ENCODE peak calls at places on chromosomes 2 and 18, in nine cellular contexts. One of them, this sample, is unnamed.

GRCh38 chr2:69381337-69381737 is 5.7 kb downstream of the GFPT1 start:
- DNase-seq in mesothelial cell of epicardium: no peak
- DNase-seq in A549: peak
- DNase-seq in GM23338: no peak
- DNase-seq in GM20000: no peak
- DNase-seq in adrenal gland: no peak
- DNase-seq in AG09319: no peak
- DNase-seq in fibroblast of the aortic adventitia: peak
- DNase-seq in lower lobe of right lung: no peak
- DNase-seq in this sample: peak

GRCh38 chr18:1665064-1665463 is 760.4 kb downstream of the ADCYAP1 start:
- DNase-seq in GM23338: no peak
- DNase-seq in GM20000: no peak
- DNase-seq in adrenal gland: no peak
- DNase-seq in fibroblast of the aortic adventitia: no peak
- DNase-seq in lower lobe of right lung: no peak
- DNase-seq in A549: no peak
- DNase-seq in mesothelial cell of epicardium: no peak
- DNase-seq in AG09319: no peak
- DNase-seq in this sample: no peak

GRCh38 chr2:234304945-234305344 is 191.9 kb downstream of the ARL4C start:
- DNase-seq in adrenal gland: no peak
- DNase-seq in GM23338: peak
- DNase-seq in GM20000: no peak
- DNase-seq in mesothelial cell of epicardium: peak
- DNase-seq in fibroblast of the aortic adventitia: peak
- DNase-seq in AG09319: no peak
- DNase-seq in A549: peak
- DNase-seq in lower lobe of right lung: no peak
- DNase-seq in this sample: peak

GRCh38 chr2:85607268-85608215 is 4.3 kb downstream of the C2orf68 start:
- DNase-seq in GM23338: no peak
- DNase-seq in lower lobe of right lung: peak
- DNase-seq in AG09319: no peak
- DNase-seq in mesothelial cell of epicardium: no peak
- DNase-seq in GM20000: no peak
- DNase-seq in adrenal gland: no peak
- DNase-seq in A549: no peak
- DNase-seq in fibroblast of the aortic adventitia: no peak
- DNase-seq in this sample: no peak

GRCh38 chr18:49335677-49336076 is 124.8 kb downstream of the DYM start:
- DNase-seq in GM23338: peak
- DNase-seq in mesothelial cell of epicardium: no peak
- DNase-seq in AG09319: no peak
- DNase-seq in adrenal gland: no peak
- DNase-seq in A549: peak
- DNase-seq in lower lobe of right lung: no peak
- DNase-seq in GM20000: no peak
- DNase-seq in fibroblast of the aortic adventitia: no peak
- DNase-seq in this sample: no peak

GRCh38 chr2:118841450-118841827 is 6.0 kb downstream of the EN1 start:
- DNase-seq in AG09319: no peak
- DNase-seq in lower lobe of right lung: no peak
- DNase-seq in fibroblast of the aortic adventitia: no peak
- DNase-seq in mesothelial cell of epicardium: no peak
- DNase-seq in adrenal gland: no peak
- DNase-seq in A549: no peak
- DNase-seq in GM23338: no peak
- DNase-seq in GM20000: no peak
- DNase-seq in this sample: no peak

GRCh38 chr2:162317910-162318279 is 589 bp downstream of the IFIH1 start:
- DNase-seq in lower lobe of right lung: peak
- DNase-seq in A549: peak
- DNase-seq in AG09319: no peak
- DNase-seq in GM20000: no peak
- DNase-seq in mesothelial cell of epicardium: no peak
- DNase-seq in adrenal gland: peak
- DNase-seq in fibroblast of the aortic adventitia: no peak
- DNase-seq in GM23338: peak
- DNase-seq in this sample: peak

GRCh38 chr18:9775172-9775571 is 67.1 kb downstream of the RAB31 start:
- DNase-seq in A549: no peak
- DNase-seq in mesothelial cell of epicardium: no peak
- DNase-seq in adrenal gland: peak
- DNase-seq in lower lobe of right lung: no peak
- DNase-seq in fibroblast of the aortic adventitia: no peak
- DNase-seq in GM20000: no peak
- DNase-seq in AG09319: no peak
- DNase-seq in GM23338: no peak
- DNase-seq in this sample: no peak

GRCh38 chr2:67600946-67601345 is 203.8 kb downstream of the ETAA1 start:
- DNase-seq in mesothelial cell of epicardium: no peak
- DNase-seq in adrenal gland: no peak
- DNase-seq in GM23338: no peak
- DNase-seq in fibroblast of the aortic adventitia: peak
- DNase-seq in lower lobe of right lung: no peak
- DNase-seq in AG09319: no peak
- DNase-seq in GM20000: no peak
- DNase-seq in A549: no peak
- DNase-seq in this sample: peak

GRCh38 chr18:48454146-48454796 is 45.1 kb upstream of the ZBTB7C start:
- DNase-seq in lower lobe of right lung: no peak
- DNase-seq in GM20000: no peak
- DNase-seq in AG09319: no peak
- DNase-seq in fibroblast of the aortic adventitia: no peak
- DNase-seq in A549: no peak
- DNase-seq in adrenal gland: peak
- DNase-seq in GM23338: no peak
- DNase-seq in mesothelial cell of epicardium: no peak
- DNase-seq in this sample: no peak

GRCh38 chr18:33605250-33605649 is 27.2 kb downstream of the ASXL3 start:
- DNase-seq in A549: no peak
- DNase-seq in lower lobe of right lung: no peak
- DNase-seq in AG09319: no peak
- DNase-seq in adrenal gland: no peak
- DNase-seq in mesothelial cell of epicardium: no peak
- DNase-seq in GM20000: no peak
- DNase-seq in GM23338: no peak
- DNase-seq in fibroblast of the aortic adventitia: peak
- DNase-seq in this sample: no peak

GRCh38 chr2:58762176-58762781 is 521.2 kb upstream of the FANCL start:
- DNase-seq in lower lobe of right lung: peak
- DNase-seq in adrenal gland: peak
- DNase-seq in fibroblast of the aortic adventitia: peak
- DNase-seq in mesothelial cell of epicardium: peak
- DNase-seq in A549: peak
- DNase-seq in GM20000: peak
- DNase-seq in AG09319: peak
- DNase-seq in GM23338: peak
- DNase-seq in this sample: peak

GRCh38 chr2:168997113-168997512 is 34.0 kb downstream of the ABCB11 start:
- DNase-seq in GM23338: no peak
- DNase-seq in adrenal gland: no peak
- DNase-seq in fibroblast of the aortic adventitia: no peak
- DNase-seq in AG09319: no peak
- DNase-seq in A549: no peak
- DNase-seq in lower lobe of right lung: no peak
- DNase-seq in GM20000: no peak
- DNase-seq in mesothelial cell of epicardium: no peak
- DNase-seq in this sample: no peak

GRCh38 chr2:19886261-19886660 is 15.5 kb downstream of the TTC32 start:
- DNase-seq in lower lobe of right lung: no peak
- DNase-seq in mesothelial cell of epicardium: no peak
- DNase-seq in AG09319: no peak
- DNase-seq in A549: no peak
- DNase-seq in GM20000: no peak
- DNase-seq in fibroblast of the aortic adventitia: no peak
- DNase-seq in GM23338: no peak
- DNase-seq in adrenal gland: no peak
- DNase-seq in this sample: no peak

GRCh38 chr18:70293166-70293565 is 4.3 kb downstream of the SOCS6 start:
- DNase-seq in fibroblast of the aortic adventitia: no peak
- DNase-seq in GM20000: no peak
- DNase-seq in mesothelial cell of epicardium: no peak
- DNase-seq in adrenal gland: no peak
- DNase-seq in GM23338: no peak
- DNase-seq in lower lobe of right lung: no peak
- DNase-seq in AG09319: no peak
- DNase-seq in A549: no peak
- DNase-seq in this sample: no peak

GRCh38 chr2:108988796-108989713 is at the start of gene EDAR:
- DNase-seq in adrenal gland: peak
- DNase-seq in lower lobe of right lung: no peak
- DNase-seq in GM20000: peak
- DNase-seq in GM23338: peak
- DNase-seq in fibroblast of the aortic adventitia: no peak
- DNase-seq in AG09319: no peak
- DNase-seq in mesothelial cell of epicardium: peak
- DNase-seq in A549: peak
- DNase-seq in this sample: peak

GRCh38 chr2:109218087-109218791 is 89.2 kb downstream of the SH3RF3 start:
- DNase-seq in mesothelial cell of epicardium: no peak
- DNase-seq in A549: no peak
- DNase-seq in adrenal gland: no peak
- DNase-seq in GM20000: no peak
- DNase-seq in GM23338: no peak
- DNase-seq in lower lobe of right lung: no peak
- DNase-seq in AG09319: no peak
- DNase-seq in fibroblast of the aortic adventitia: peak
- DNase-seq in this sample: no peak

GRCh38 chr2:144504191-144504590 is 15.7 kb downstream of the ZEB2 start:
- DNase-seq in GM23338: peak
- DNase-seq in fibroblast of the aortic adventitia: no peak
- DNase-seq in adrenal gland: no peak
- DNase-seq in A549: no peak
- DNase-seq in lower lobe of right lung: no peak
- DNase-seq in GM20000: no peak
- DNase-seq in AG09319: no peak
- DNase-seq in mesothelial cell of epicardium: no peak
- DNase-seq in this sample: no peak
- TF ChIP-seq CTCF in GM23338: peak
- TF ChIP-seq CTCF in fibroblast of the aortic adventitia: peak
- TF ChIP-seq CTCF in adrenal gland: no peak
- TF ChIP-seq CTCF in A549: no peak
- TF ChIP-seq CTCF in lower lobe of right lung: no peak
- TF ChIP-seq CTCF in GM20000: no peak
- TF ChIP-seq CTCF in AG09319: no peak
- TF ChIP-seq CTCF in mesothelial cell of epicardium: no peak
- TF ChIP-seq CTCF in this sample: peak

GRCh38 chr18:54130631-54131030 is 93.8 kb downstream of the MBD2 start:
- DNase-seq in fibroblast of the aortic adventitia: no peak
- DNase-seq in GM23338: peak
- DNase-seq in lower lobe of right lung: no peak
- DNase-seq in GM20000: no peak
- DNase-seq in AG09319: no peak
- DNase-seq in adrenal gland: no peak
- DNase-seq in A549: no peak
- DNase-seq in mesothelial cell of epicardium: no peak
- DNase-seq in this sample: no peak

GRCh38 chr18:54127759-54128378 is 96.6 kb downstream of the MBD2 start:
- DNase-seq in GM20000: peak
- DNase-seq in lower lobe of right lung: no peak
- DNase-seq in adrenal gland: peak
- DNase-seq in mesothelial cell of epicardium: no peak
- DNase-seq in AG09319: no peak
- DNase-seq in fibroblast of the aortic adventitia: peak
- DNase-seq in A549: peak
- DNase-seq in GM23338: peak
- DNase-seq in this sample: peak

GRCh38 chr18:54130177-54130576 is 94.3 kb downstream of the MBD2 start:
- DNase-seq in A549: no peak
- DNase-seq in mesothelial cell of epicardium: no peak
- DNase-seq in GM20000: no peak
- DNase-seq in fibroblast of the aortic adventitia: no peak
- DNase-seq in GM23338: no peak
- DNase-seq in AG09319: no peak
- DNase-seq in lower lobe of right lung: no peak
- DNase-seq in adrenal gland: no peak
- DNase-seq in this sample: no peak

GRCh38 chr18:54129448-54130134 is 94.9 kb downstream of the MBD2 start:
- DNase-seq in AG09319: no peak
- DNase-seq in lower lobe of right lung: no peak
- DNase-seq in GM20000: peak
- DNase-seq in mesothelial cell of epicardium: no peak
- DNase-seq in fibroblast of the aortic adventitia: no peak
- DNase-seq in GM23338: no peak
- DNase-seq in adrenal gland: no peak
- DNase-seq in A549: no peak
- DNase-seq in this sample: no peak

DNA sequence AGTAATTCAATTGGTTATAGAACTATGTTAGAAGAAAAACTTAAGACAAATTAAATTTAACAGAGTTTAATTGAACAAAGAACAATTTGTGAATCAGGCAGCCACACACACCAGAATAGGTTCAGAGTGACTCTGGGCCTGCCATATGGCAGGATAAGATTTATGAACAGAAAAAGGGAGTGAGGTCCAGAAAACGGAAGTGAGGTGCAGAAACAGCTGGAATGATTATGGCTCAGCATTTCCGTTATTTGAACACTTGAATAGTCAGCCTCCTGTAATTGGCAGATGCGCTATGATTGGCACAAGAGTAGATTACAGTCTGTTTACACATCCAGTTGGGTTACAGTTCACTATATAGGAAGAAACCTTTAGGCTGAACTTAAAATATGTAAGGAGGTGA is 99.0 kb downstream of the MBD2 start:
- DNase-seq in mesothelial cell of epicardium: no peak
- DNase-seq in lower lobe of right lung: no peak
- DNase-seq in AG09319: no peak
- DNase-seq in A549: no peak
- DNase-seq in GM23338: no peak
- DNase-seq in fibroblast of the aortic adventitia: no peak
- DNase-seq in adrenal gland: no peak
- DNase-seq in GM20000: no peak
- DNase-seq in this sample: no peak
- TF ChIP-seq CTCF in mesothelial cell of epicardium: no peak
- TF ChIP-seq CTCF in lower lobe of right lung: no peak
- TF ChIP-seq CTCF in AG09319: no peak
- TF ChIP-seq CTCF in A549: no peak
- TF ChIP-seq CTCF in GM23338: no peak
- TF ChIP-seq CTCF in fibroblast of the aortic adventitia: no peak
- TF ChIP-seq CTCF in adrenal gland: no peak
- TF ChIP-seq CTCF in GM20000: no peak
- TF ChIP-seq CTCF in this sample: no peak

GRCh38 chr2:82781516-82781915 is 1677.6 kb downstream of the SUCLG1 start:
- DNase-seq in GM20000: no peak
- DNase-seq in adrenal gland: no peak
- DNase-seq in A549: no peak
- DNase-seq in fibroblast of the aortic adventitia: no peak
- DNase-seq in AG09319: no peak
- DNase-seq in lower lobe of right lung: no peak
- DNase-seq in GM23338: no peak
- DNase-seq in mesothelial cell of epicardium: no peak
- DNase-seq in this sample: no peak

GRCh38 chr2:82779981-82780380 is 1679.1 kb downstream of the SUCLG1 start:
- DNase-seq in mesothelial cell of epicardium: no peak
- DNase-seq in GM23338: no peak
- DNase-seq in A549: peak
- DNase-seq in adrenal gland: no peak
- DNase-seq in AG09319: no peak
- DNase-seq in lower lobe of right lung: no peak
- DNase-seq in fibroblast of the aortic adventitia: no peak
- DNase-seq in GM20000: no peak
- DNase-seq in this sample: no peak
- TF ChIP-seq CTCF in mesothelial cell of epicardium: no peak
- TF ChIP-seq CTCF in GM23338: no peak
- TF ChIP-seq CTCF in A549: no peak
- TF ChIP-seq CTCF in adrenal gland: no peak
- TF ChIP-seq CTCF in AG09319: no peak
- TF ChIP-seq CTCF in lower lobe of right lung: no peak
- TF ChIP-seq CTCF in fibroblast of the aortic adventitia: no peak
- TF ChIP-seq CTCF in GM20000: no peak
- TF ChIP-seq CTCF in this sample: no peak

GRCh38 chr2:26462511-26463251 is 15.2 kb downstream of the OTOF start:
- DNase-seq in A549: peak
- DNase-seq in adrenal gland: peak
- DNase-seq in mesothelial cell of epicardium: no peak
- DNase-seq in fibroblast of the aortic adventitia: peak
- DNase-seq in GM20000: no peak
- DNase-seq in lower lobe of right lung: peak
- DNase-seq in GM23338: peak
- DNase-seq in AG09319: peak
- DNase-seq in this sample: peak
- TF ChIP-seq CTCF in A549: peak
- TF ChIP-seq CTCF in adrenal gland: peak
- TF ChIP-seq CTCF in mesothelial cell of epicardium: peak
- TF ChIP-seq CTCF in fibroblast of the aortic adventitia: peak
- TF ChIP-seq CTCF in GM20000: peak
- TF ChIP-seq CTCF in lower lobe of right lung: peak
- TF ChIP-seq CTCF in GM23338: peak
- TF ChIP-seq CTCF in AG09319: peak
- TF ChIP-seq CTCF in this sample: peak

This sample was measured in fibroblast of mammary gland.